ENCODE peak calls at places on chromosomes 5 and 9, in four cellular contexts. M is neuronal stem cell, K is H1, B is mesenchymal stem cell. R is an unnamed sample. For H3K36me3, the result is how much of the 10 kb centered on the place peaks cover.

GRCh38 chr5:127281609-127282008 is 9.0 kb upstream of the MEGF10 start:
- DNase-seq in M (no peak), K (no peak), B (no peak), R (no peak)

GRCh38 chr5:66178799-66179198 is 34.7 kb downstream of the SREK1 start:
- DNase-seq in M (no peak), K (no peak), B (no peak), R (no peak)

GRCh38 chr5:120994112-120994511 is 530.0 kb downstream of the PRR16 start:
- DNase-seq in M (no peak), K (no peak), B (no peak), R (no peak)

GRCh38 chr5:148390914-148391313 is 7.2 kb downstream of the FBXO38 start:
- DNase-seq in M (no peak), K (no peak), B (no peak), R (no peak)

GRCh38 chr9:83554278-83554677 is 16.1 kb upstream of the FRMD3 start:
- DNase-seq in M (no peak), K (no peak), B (no peak), R (no peak)

GRCh38 chr5:106876665-106877194 is 794.0 kb downstream of the EFNA5 start:
- DNase-seq in M (no peak), K (peak), B (no peak), R (peak)

GRCh38 chr5:179700401-179700918 is 1.7 kb downstream of the CANX start:
- DNase-seq in M (no peak), K (no peak), B (peak), R (peak)

GRCh38 chr5:172403191-172403794 is 51.0 kb downstream of the SH3PXD2B start:
- DNase-seq in M (peak), K (peak), B (peak), R (no peak)

GRCh38 chr5:148343049-148343413 is 7.7 kb downstream of the SPINK9 start:
- DNase-seq in M (no peak), K (no peak), B (no peak), R (no peak)

GRCh38 chr9:114478459-114478858 is 26.8 kb downstream of the WHRN start:
- DNase-seq in M (no peak), K (no peak), B (no peak), R (no peak)

GRCh38 chr5:10145922-10146321 is 103.8 kb downstream of the ATPSCKMT start:
- DNase-seq in M (no peak), K (no peak), B (peak), R (peak)

GRCh38 chr9:96877269-96877668 is 23.0 kb upstream of the ZNF782 start:
- DNase-seq in M (no peak), K (no peak), B (no peak), R (no peak)

GRCh38 chr5:69451941-69452652 is 37.2 kb downstream of the MARVELD2 start:
- DNase-seq in M (no peak), K (no peak), B (no peak), R (no peak)

GRCh38 chr9:127862075-127863011 is 7.9 kb upstream of the ENG start:
- DNase-seq in M (no peak), K (no peak), B (peak), R (no peak)

GRCh38 chr5:150636391-150637244 is 3.8 kb upstream of the SYNPO start:
- DNase-seq in M (no peak), K (no peak), B (peak), R (no peak)

GRCh38 chr9:134425401-134425800 is 99.1 kb downstream of the RXRA start:
- DNase-seq in M (no peak), K (no peak), B (no peak), R (no peak)
- H3K36me3 ChIP-seq in M (under half), K (under half), B (under half), R (under half)

DNA sequence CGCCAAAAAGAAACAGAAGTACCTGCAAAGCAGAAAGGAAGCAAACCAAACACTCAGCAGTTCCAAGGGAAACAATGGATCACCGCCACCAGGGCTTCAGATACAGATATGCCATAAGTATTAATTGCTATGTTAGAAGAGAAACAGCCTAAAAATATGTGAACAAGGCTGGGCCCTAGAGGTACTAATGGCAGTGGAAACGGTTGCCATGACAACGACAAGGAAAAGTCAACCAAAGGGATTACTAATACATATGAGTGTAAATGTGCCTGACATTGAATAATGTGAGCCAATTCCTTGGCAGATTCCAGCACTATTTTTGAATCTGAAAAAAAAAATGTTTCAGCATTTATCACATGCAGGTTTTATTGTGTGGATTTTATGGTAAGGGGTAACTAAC is 75.0 kb downstream of the CAVIN4 start:
- DNase-seq in M (no peak), K (no peak), B (no peak), R (no peak)
- H2BK12ac ChIP-seq in M (no peak), K (no peak), B (no peak), R (no peak)

DNA sequence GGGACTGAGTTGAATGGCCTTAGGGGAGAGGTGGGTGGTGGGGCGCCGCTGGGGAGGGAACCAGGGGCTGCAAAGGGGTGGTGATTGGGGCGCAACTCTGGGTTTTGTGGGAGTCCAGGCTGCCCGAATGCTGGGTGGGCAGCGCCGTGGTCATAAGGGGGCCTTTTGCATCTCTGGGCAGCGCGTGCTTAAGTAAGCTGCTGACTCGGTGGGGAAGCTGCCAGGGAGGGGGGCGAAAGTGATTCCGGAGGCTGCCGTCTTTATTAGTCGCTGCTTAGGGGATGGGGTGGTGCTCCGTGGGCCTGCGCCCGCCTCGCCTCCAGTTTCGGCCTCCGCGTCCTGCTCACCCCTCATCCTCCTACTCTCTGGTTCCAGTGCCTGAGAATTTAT is 542 bp downstream of the PTPA start:
- DNase-seq in M (no peak), K (no peak), B (peak), R (no peak)
- H3K23ac ChIP-seq in M (peak), K (no peak), B (peak), R (no peak)

GRCh38 chr5:137341831-137342230 is 157.3 kb downstream of the SPOCK1 start:
- DNase-seq in M (no peak), K (no peak), B (no peak), R (no peak)

GRCh38 chr5:137344021-137344420 is 155.1 kb downstream of the SPOCK1 start:
- DNase-seq in M (no peak), K (no peak), B (no peak), R (no peak)

GRCh38 chr5:137344723-137345322 is 154.3 kb downstream of the SPOCK1 start:
- DNase-seq in M (peak), K (peak), B (peak), R (peak)

GRCh38 chr5:137340899-137341298 is 158.2 kb downstream of the SPOCK1 start:
- DNase-seq in M (no peak), K (no peak), B (no peak), R (no peak)

GRCh38 chr5:137342764-137343163 is 156.4 kb downstream of the SPOCK1 start:
- DNase-seq in M (no peak), K (no peak), B (no peak), R (no peak)
- H3K36me3 ChIP-seq in M (under half), K (under half), B (under half), R (under half)

DNA sequence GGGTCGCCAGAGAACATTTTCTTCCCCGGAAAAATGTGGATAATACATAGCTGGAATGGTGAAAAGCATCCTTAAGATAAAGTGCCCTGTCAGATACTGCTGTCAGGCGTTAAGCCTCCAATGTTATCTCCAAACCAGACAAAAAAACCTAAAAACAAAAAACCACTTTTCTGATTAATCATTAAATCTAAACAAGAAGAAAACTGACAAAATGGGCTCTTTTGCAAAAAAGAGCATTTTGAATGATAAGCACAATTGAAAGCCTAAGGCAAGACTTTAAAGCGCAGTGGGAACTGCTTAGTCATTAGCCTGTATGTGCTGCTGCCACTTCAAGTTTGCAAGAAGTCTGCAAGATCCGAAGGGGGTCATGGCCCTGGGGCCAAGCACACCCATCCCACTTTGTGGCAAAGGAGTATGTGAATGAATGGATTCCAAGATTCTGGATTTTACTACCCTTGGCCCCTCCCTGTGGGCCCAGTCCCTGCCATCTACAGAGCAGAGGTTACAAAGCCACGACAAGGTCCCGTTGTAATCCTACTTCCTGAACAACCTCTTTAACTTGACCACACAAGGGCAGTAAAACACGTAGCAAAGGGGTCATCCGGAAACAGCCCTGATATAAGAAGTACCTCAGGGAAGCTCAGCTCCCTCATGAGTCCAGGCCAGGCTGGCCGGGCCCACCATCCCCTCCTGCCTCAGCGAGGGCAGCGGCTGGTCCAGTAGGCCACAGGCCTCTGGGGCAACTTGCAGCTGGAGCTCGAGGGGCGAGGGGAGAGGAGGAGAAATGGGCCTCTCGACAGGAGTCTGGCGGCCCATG is 29.7 kb downstream of the SHB start:
- DNase-seq in M (no peak), K (no peak), B (peak), R (peak)
- H2BK12ac ChIP-seq in M (peak), K (peak), B (peak), R (peak)

GRCh38 chr5:124644138-124644537 is 102.3 kb downstream of the ZNF608 start:
- DNase-seq in M (no peak), K (peak), B (peak), R (no peak)
- H3K23ac ChIP-seq in M (no peak), K (no peak), B (no peak), R (no peak)

DNA sequence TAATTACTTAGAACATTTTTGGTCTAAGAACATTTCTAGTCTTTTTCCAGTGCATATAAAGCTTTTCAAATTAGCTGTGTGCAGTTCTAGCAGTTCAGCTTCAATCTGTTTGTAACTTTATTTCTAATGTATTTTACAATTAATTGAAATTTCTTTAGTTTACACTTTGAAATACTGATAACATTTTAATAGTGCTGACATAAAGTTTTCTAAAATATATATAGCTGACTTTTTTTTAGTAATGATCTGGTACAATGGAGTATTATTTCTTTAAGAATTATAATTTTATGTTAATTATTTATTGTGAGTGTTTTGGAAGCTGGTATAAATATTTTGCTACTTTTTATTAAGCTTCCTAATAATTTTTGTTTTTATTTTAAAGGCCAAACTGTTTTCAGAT is 43.3 kb downstream of the CCNH start:
- DNase-seq in M (no peak), K (no peak), B (no peak), R (no peak)
- H3K36me3 ChIP-seq in M (half or more), K (under half), B (half or more), R (under half)